ENCODE peak calls at places on chromosomes 1 and 21, in four cellular contexts. X is GM20000; W is stimulated activated CD4-positive, alpha-beta T cell treated with anti-CD3 and anti-CD28 coated beads, Interleukin-4, amount 100 ng/mL, for 48 hours; P is activated T-helper 1 cell treated with anti-CD3 and anti-CD28 coated beads, Interleukin-2, amount 50 U/mL, for 16 hours. E is an unnamed sample.

GRCh38 chr1:206971029-206971655 is 882 bp upstream of the FCAMR start:
- DNase-seq in P (no peak), X (no peak), W (no peak), E (no peak)

GRCh38 chr1:53328490-53329182 is 766 bp upstream of the LRP8 start:
- DNase-seq in W (no peak), X (no peak), P (no peak), E (no peak)

GRCh38 chr1:53112861-53113260 is 29.6 kb downstream of the SLC1A7 start:
- DNase-seq in P (no peak), W (no peak), X (no peak), E (no peak)

GRCh38 chr1:192232859-192233417 is 74.7 kb downstream of the RGS18 start:
- DNase-seq in P (no peak), X (no peak), W (no peak), E (no peak)

GRCh38 chr1:206498685-206499084 is 8.6 kb upstream of the RASSF5 start:
- DNase-seq in X (no peak), P (no peak), W (no peak), E (no peak)

GRCh38 chr21:46325073-46325912 is 1.3 kb downstream of the PCNT start:
- DNase-seq in P (peak), X (peak), W (peak), E (no peak)

GRCh38 chr1:26574690-26575349 is 45.3 kb downstream of the RPS6KA1 start:
- DNase-seq in X (no peak), P (no peak), W (no peak), E (no peak)

GRCh38 chr1:94095744-94096469 is 25.0 kb downstream of the ABCA4 start:
- DNase-seq in X (no peak), P (no peak), W (no peak), E (no peak)

GRCh38 chr1:186307445-186307844 is 67.6 kb downstream of the TPR start:
- DNase-seq in P (no peak), W (no peak), X (no peak), E (no peak)

GRCh38 chr21:29671728-29672127 is 268.1 kb downstream of the GRIK1 start:
- DNase-seq in P (no peak), X (no peak), W (no peak), E (no peak)

GRCh38 chr1:42319128-42319851 is 15.7 kb downstream of the FOXJ3 start:
- DNase-seq in X (no peak), W (no peak), P (no peak), E (no peak)

GRCh38 chr1:183374825-183375224 is 43.4 kb downstream of the NMNAT2 start:
- DNase-seq in W (no peak), P (no peak), X (no peak), E (no peak)

GRCh38 chr1:183841550-183841949 is 36.6 kb downstream of the RGL1 start:
- DNase-seq in W (no peak), X (peak), P (no peak), E (no peak)

GRCh38 chr1:181119076-181119989 is 30.8 kb downstream of the IER5 start:
- DNase-seq in W (no peak), P (no peak), X (no peak), E (no peak)